ENCODE peak calls at places on chromosomes 13 and 19, in eight cellular contexts. Y is testis, C is mammary epithelial cell, O is left lung, W is stomach, T is breast epithelium, Q is esophagus squamous epithelium, X is adrenal gland. H is an unnamed sample.

GRCh38 chr19:39923862-39924261 is 10.6 kb downstream of the FCGBP start:
- DNase-seq in Y (no peak), C (no peak), O (no peak), W (no peak), T (no peak), Q (no peak), X (no peak), H (no peak)

GRCh38 chr13:89897681-89898080 is 1449.8 kb upstream of the MIR17HG start:
- DNase-seq in Y (no peak), C (peak; percentile 12), O (no peak), W (no peak), T (no peak), Q (no peak), X (no peak), H (no peak)

GRCh38 chr13:93234459-93234858 is 7.9 kb downstream of the GPC6 start:
- DNase-seq in Y (no peak), C (no peak), O (no peak), W (no peak), T (no peak), Q (no peak), X (no peak), H (no peak)

GRCh38 chr13:30796132-30796832 is 60.9 kb downstream of the ALOX5AP start:
- DNase-seq in Y (peak; percentile 29), C (peak; percentile 80), O (no peak), W (no peak), T (peak; percentile 68), Q (no peak), X (peak; percentile 40), H (no peak)

GRCh38 chr13:51935326-51936171 is 73.8 kb downstream of the CCDC70 start:
- DNase-seq in Y (peak; percentile 27), C (peak; percentile 19), O (no peak), W (peak; percentile 59), T (no peak), Q (no peak), X (no peak), H (no peak)

GRCh38 chr19:13149628-13150186 is 468 bp downstream of the STX10 start:
- DNase-seq in Y (peak; percentile 55), C (peak; percentile 37), O (peak; percentile 92), W (peak; percentile 61), T (peak; percentile 32), Q (no peak), X (peak; percentile 71), H (peak; percentile 68)

GRCh38 chr13:35720690-35721554 is 244.4 kb upstream of the MAB21L1 start:
- DNase-seq in Y (peak; percentile 65), C (peak; percentile 9), O (no peak), W (peak; percentile 49), T (no peak), Q (no peak), X (peak; percentile 45), H (peak; percentile 74)

GRCh38 chr19:7868671-7869452 is 5.3 kb downstream of the PRR36 start:
- DNase-seq in Y (peak; percentile 74), C (peak; percentile 74), O (peak; percentile 93), W (peak; percentile 84), T (peak; percentile 68), Q (no peak), X (peak; percentile 93), H (no peak)

GRCh38 chr13:111789011-111789410 is 277.9 kb upstream of the SOX1 start:
- DNase-seq in Y (no peak), C (no peak), O (peak; percentile 34), W (no peak), T (no peak), Q (no peak), X (no peak), H (no peak)

GRCh38 chr19:40284251-40284500 is 969 bp downstream of the AKT2 start:
- DNase-seq in Y (no peak), C (no peak), O (no peak), W (no peak), T (no peak), Q (no peak), X (no peak), H (no peak)

GRCh38 chr13:99376924-99377323 is 69.7 kb upstream of the GPR183 start:
- DNase-seq in Y (no peak), C (no peak), O (no peak), W (no peak), T (no peak), Q (no peak), X (no peak), H (no peak)

GRCh38 chr13:99374994-99375805 is 68.0 kb upstream of the GPR183 start:
- DNase-seq in Y (no peak), C (no peak), O (no peak), W (no peak), T (no peak), Q (peak; percentile 31), X (no peak), H (no peak)

GRCh38 chr13:99375806-99376080 is 68.5 kb upstream of the GPR183 start:
- DNase-seq in Y (no peak), C (no peak), O (no peak), W (no peak), T (no peak), Q (no peak), X (no peak), H (no peak)

GRCh38 chr13:99377641-99378040 is 70.4 kb upstream of the GPR183 start:
- DNase-seq in Y (no peak), C (no peak), O (no peak), W (no peak), T (no peak), Q (no peak), X (no peak), H (no peak)

DNA sequence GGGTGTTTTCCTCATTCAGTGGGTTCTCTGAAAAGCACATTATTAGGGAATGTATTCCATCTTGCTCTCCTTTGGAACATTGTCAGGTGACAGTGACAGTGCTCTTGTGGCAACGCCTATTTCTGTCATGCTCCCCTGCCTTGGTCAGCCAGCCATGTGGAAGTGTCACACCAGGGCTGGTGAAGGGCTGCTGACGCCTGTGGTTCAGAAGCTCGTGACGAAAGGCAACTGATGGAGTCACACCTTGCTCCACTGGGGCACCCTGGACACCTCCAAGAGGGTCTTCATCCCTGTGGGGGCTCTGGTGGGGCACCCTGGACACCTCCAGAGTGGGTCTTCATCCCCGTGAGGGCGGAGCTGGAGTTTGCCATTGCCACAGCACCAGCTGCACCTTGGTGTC is 68.9 kb upstream of the GPR183 start:
- DNase-seq in Y (no peak), C (no peak), O (no peak), W (no peak), T (no peak), Q (peak; percentile 34), X (no peak), H (no peak)
- H3K4me1 ChIP-seq in Y (no peaks in the 10 kb centered on the region), C (no peaks in the 10 kb centered on the region), O (peaks cover 16% of the 10 kb centered on the region), W (no peaks in the 10 kb centered on the region), T (no peaks in the 10 kb centered on the region), Q (no peaks in the 10 kb centered on the region), X (peaks cover 2% of the 10 kb centered on the region), H (no peaks in the 10 kb centered on the region)

DNA sequence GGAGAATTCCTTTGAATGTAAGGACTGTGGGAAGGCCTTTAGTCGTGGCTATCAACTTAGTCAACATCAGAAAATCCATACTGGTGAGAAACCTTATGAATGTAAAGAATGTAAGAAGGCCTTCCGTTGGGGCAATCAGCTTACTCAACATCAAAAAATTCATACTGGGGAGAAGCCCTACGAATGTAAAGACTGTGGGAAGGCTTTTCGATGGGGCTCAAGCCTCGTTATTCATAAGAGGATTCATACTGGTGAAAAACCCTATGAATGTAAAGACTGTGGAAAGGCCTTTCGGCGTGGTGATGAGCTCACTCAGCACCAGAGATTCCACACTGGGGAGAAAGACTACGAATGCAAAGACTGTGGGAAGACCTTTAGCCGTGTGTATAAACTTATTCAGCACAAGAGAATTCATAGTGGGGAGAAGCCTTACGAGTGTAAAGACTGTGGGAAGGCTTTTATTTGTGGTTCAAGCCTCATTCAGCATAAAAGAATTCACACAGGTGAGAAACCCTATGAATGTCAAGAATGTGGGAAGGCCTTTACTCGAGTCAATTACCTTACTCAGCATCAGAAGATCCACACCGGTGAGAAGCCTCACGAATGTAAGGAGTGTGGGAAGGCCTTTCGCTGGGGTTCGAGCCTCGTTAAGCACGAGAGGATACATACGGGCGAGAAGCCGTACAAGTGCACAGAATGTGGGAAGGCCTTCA is 39.2 kb downstream of the ZNF331 start:
- DNase-seq in Y (no peak), C (no peak), O (no peak), W (no peak), T (no peak), Q (no peak), X (no peak), H (no peak)
- H3K9me3 ChIP-seq in Y (no peaks in the 10 kb centered on the region), C (peaks cover 46% of the 10 kb centered on the region), O (no peaks in the 10 kb centered on the region), W (peaks cover 42% of the 10 kb centered on the region), T (peaks cover 41% of the 10 kb centered on the region), Q (no peaks in the 10 kb centered on the region), X (peaks cover 9% of the 10 kb centered on the region), H (peaks cover 3% of the 10 kb centered on the region)

GRCh38 chr19:37987356-37988332 is 80.6 kb downstream of the SIPA1L3 start:
- DNase-seq in Y (no peak), C (no peak), O (no peak), W (no peak), T (no peak), Q (no peak), X (no peak), H (no peak)
- TF ChIP-seq CTCF in Y (no peak), C (peak; percentile 36), O (no peak), W (no peak), T (no peak), Q (no peak), X (no peak), H (no peak)

GRCh38 chr13:26020536-26021290 is 31.1 kb downstream of the SHISA2 start:
- DNase-seq in Y (no peak), C (no peak), O (no peak), W (no peak), T (no peak), Q (no peak), X (no peak), H (no peak)

GRCh38 chr13:26019881-26020535 is 31.8 kb downstream of the SHISA2 start:
- DNase-seq in Y (no peak), C (no peak), O (no peak), W (no peak), T (no peak), Q (no peak), X (no peak), H (no peak)

GRCh38 chr13:26017196-26017921 is 34.5 kb downstream of the SHISA2 start:
- DNase-seq in Y (peak; percentile 75), C (no peak), O (no peak), W (peak; percentile 70), T (no peak), Q (no peak), X (no peak), H (no peak)

GRCh38 chr13:26019241-26019640 is 32.6 kb downstream of the SHISA2 start:
- DNase-seq in Y (no peak), C (no peak), O (no peak), W (no peak), T (no peak), Q (no peak), X (no peak), H (no peak)

DNA sequence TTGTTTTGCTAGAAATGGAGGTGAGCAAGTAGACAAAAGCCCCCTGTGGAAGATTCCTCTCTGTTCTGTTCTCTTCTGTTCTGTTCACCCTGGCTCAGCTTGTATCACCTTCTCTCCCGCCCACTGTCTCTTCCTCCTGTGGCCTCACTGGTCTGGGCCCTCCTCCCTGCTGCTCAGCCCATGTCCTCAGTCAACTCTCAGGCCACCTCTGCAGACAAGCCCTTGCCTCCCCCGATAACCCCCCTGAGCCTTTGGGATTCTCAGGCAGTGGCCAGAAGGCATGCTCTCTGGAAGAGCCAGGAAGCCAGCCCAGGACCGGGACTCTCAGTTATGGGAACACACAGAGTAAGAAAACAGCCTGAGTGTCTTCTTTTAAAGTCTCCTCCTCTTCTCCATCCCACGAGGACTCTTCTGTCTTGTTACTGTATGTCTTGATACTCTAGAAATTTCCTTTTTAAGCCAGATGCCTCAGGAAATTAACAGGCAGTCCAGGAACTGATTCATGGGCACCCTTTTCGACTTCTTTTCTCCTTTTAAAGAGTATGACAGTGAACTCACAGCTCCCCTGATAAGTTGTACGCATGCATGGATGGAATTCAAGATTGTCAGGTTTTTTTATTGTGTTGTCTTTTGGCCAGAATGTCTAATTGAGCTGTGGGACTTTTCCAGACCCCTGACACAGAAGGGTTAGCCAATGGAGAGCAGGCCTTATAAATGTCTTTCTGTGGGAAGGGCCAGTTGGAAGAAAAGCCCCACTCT is 33.7 kb downstream of the SHISA2 start:
- DNase-seq in Y (peak; percentile 35), C (no peak), O (no peak), W (no peak), T (no peak), Q (no peak), X (no peak), H (no peak)
- H3K4me1 ChIP-seq in Y (peaks cover 27% of the 10 kb centered on the region), C (peaks cover 24% of the 10 kb centered on the region), O (no peaks in the 10 kb centered on the region), W (peaks cover 40% of the 10 kb centered on the region), T (no peaks in the 10 kb centered on the region), Q (peaks cover 27% of the 10 kb centered on the region), X (no peaks in the 10 kb centered on the region), H (peaks cover 4% of the 10 kb centered on the region)

H was measured in BE2C.